ENCODE peak calls at places on chromosomes 11 and 22, in eight cellular contexts. One of them, this sample, is unnamed.

GRCh38 chr11:27218498-27219038 is 144.4 kb downstream of the CCDC34 start:
- DNase-seq in Peyer's patch: no peak
- DNase-seq in substantia nigra: no peak
- DNase-seq in effector memory CD4-positive, alpha-beta T cell: no peak
- DNase-seq in HL-60: no peak
- DNase-seq in fibroblast of lung: peak; percentile 99
- DNase-seq in thoracic aorta: no peak
- DNase-seq in brain microvascular endothelial cell: peak; percentile 48
- DNase-seq in this sample: no peak

GRCh38 chr11:7577226-7577882 is 63.6 kb downstream of the PPFIBP2 start:
- DNase-seq in Peyer's patch: no peak
- DNase-seq in substantia nigra: peak; percentile 69
- DNase-seq in effector memory CD4-positive, alpha-beta T cell: no peak
- DNase-seq in HL-60: no peak
- DNase-seq in fibroblast of lung: peak; percentile 10
- DNase-seq in thoracic aorta: no peak
- DNase-seq in brain microvascular endothelial cell: no peak
- DNase-seq in this sample: no peak

GRCh38 chr22:39612811-39613548 is 42.4 kb downstream of the CACNA1I start:
- DNase-seq in Peyer's patch: no peak
- DNase-seq in substantia nigra: no peak
- DNase-seq in effector memory CD4-positive, alpha-beta T cell: no peak
- DNase-seq in HL-60: no peak
- DNase-seq in fibroblast of lung: no peak
- DNase-seq in thoracic aorta: no peak
- DNase-seq in brain microvascular endothelial cell: no peak
- DNase-seq in this sample: peak; percentile 12

GRCh38 chr22:43441751-43442150 is 29.9 kb downstream of the MPPED1 start:
- DNase-seq in Peyer's patch: no peak
- DNase-seq in substantia nigra: no peak
- DNase-seq in effector memory CD4-positive, alpha-beta T cell: no peak
- DNase-seq in HL-60: no peak
- DNase-seq in fibroblast of lung: no peak
- DNase-seq in thoracic aorta: no peak
- DNase-seq in brain microvascular endothelial cell: no peak
- DNase-seq in this sample: no peak

GRCh38 chr11:26753738-26754504 is 32.1 kb upstream of the SLC5A12 start:
- DNase-seq in Peyer's patch: peak; percentile 63
- DNase-seq in substantia nigra: peak; percentile 23
- DNase-seq in effector memory CD4-positive, alpha-beta T cell: no peak
- DNase-seq in HL-60: peak; percentile 2
- DNase-seq in fibroblast of lung: peak; percentile 61
- DNase-seq in thoracic aorta: peak; percentile 7
- DNase-seq in brain microvascular endothelial cell: peak; percentile 76
- DNase-seq in this sample: no peak

GRCh38 chr11:122778148-122778547 is 60.2 kb upstream of the CRTAM start:
- DNase-seq in Peyer's patch: no peak
- DNase-seq in substantia nigra: no peak
- DNase-seq in effector memory CD4-positive, alpha-beta T cell: no peak
- DNase-seq in HL-60: no peak
- DNase-seq in fibroblast of lung: peak; percentile 53
- DNase-seq in thoracic aorta: no peak
- DNase-seq in brain microvascular endothelial cell: no peak
- DNase-seq in this sample: no peak

GRCh38 chr11:46055371-46055770 is 65.9 kb downstream of the PHF21A start:
- DNase-seq in Peyer's patch: no peak
- DNase-seq in substantia nigra: no peak
- DNase-seq in effector memory CD4-positive, alpha-beta T cell: no peak
- DNase-seq in HL-60: no peak
- DNase-seq in fibroblast of lung: peak; percentile 76
- DNase-seq in thoracic aorta: no peak
- DNase-seq in brain microvascular endothelial cell: peak; percentile 32
- DNase-seq in this sample: no peak

GRCh38 chr11:46380340-46381045 is 976 bp upstream of the MDK start:
- DNase-seq in Peyer's patch: peak; percentile 91
- DNase-seq in substantia nigra: peak; percentile 20
- DNase-seq in effector memory CD4-positive, alpha-beta T cell: peak; percentile 27
- DNase-seq in HL-60: no peak
- DNase-seq in fibroblast of lung: peak; percentile 51
- DNase-seq in thoracic aorta: no peak
- DNase-seq in brain microvascular endothelial cell: no peak
- DNase-seq in this sample: peak; percentile 52

GRCh38 chr11:72013765-72014711 is 15.3 kb downstream of the IL18BP start:
- DNase-seq in Peyer's patch: no peak
- DNase-seq in substantia nigra: no peak
- DNase-seq in effector memory CD4-positive, alpha-beta T cell: no peak
- DNase-seq in HL-60: no peak
- DNase-seq in fibroblast of lung: peak; percentile 49
- DNase-seq in thoracic aorta: no peak
- DNase-seq in brain microvascular endothelial cell: no peak
- DNase-seq in this sample: no peak

GRCh38 chr11:56152333-56152732 is 7.8 kb downstream of the OR8K5 start:
- DNase-seq in Peyer's patch: no peak
- DNase-seq in substantia nigra: no peak
- DNase-seq in effector memory CD4-positive, alpha-beta T cell: no peak
- DNase-seq in HL-60: no peak
- DNase-seq in fibroblast of lung: no peak
- DNase-seq in thoracic aorta: no peak
- DNase-seq in brain microvascular endothelial cell: no peak
- DNase-seq in this sample: no peak

GRCh38 chr22:33274214-33274828 is 216.1 kb upstream of the SYN3 start:
- DNase-seq in Peyer's patch: peak; percentile 73
- DNase-seq in substantia nigra: no peak
- DNase-seq in effector memory CD4-positive, alpha-beta T cell: no peak
- DNase-seq in HL-60: peak; percentile 2
- DNase-seq in fibroblast of lung: no peak
- DNase-seq in thoracic aorta: no peak
- DNase-seq in brain microvascular endothelial cell: no peak
- DNase-seq in this sample: no peak

GRCh38 chr11:8017894-8018741 is 31.0 kb downstream of the EIF3F start:
- DNase-seq in Peyer's patch: peak; percentile 39
- DNase-seq in substantia nigra: peak; percentile 69
- DNase-seq in effector memory CD4-positive, alpha-beta T cell: no peak
- DNase-seq in HL-60: no peak
- DNase-seq in fibroblast of lung: no peak
- DNase-seq in thoracic aorta: no peak
- DNase-seq in brain microvascular endothelial cell: no peak
- DNase-seq in this sample: no peak

GRCh38 chr11:121451982-121452608 is at the start of gene SORL1:
- DNase-seq in Peyer's patch: peak; percentile 86
- DNase-seq in substantia nigra: peak; percentile 80
- DNase-seq in effector memory CD4-positive, alpha-beta T cell: peak; percentile 60
- DNase-seq in HL-60: peak; percentile 61
- DNase-seq in fibroblast of lung: peak; percentile 57
- DNase-seq in thoracic aorta: no peak
- DNase-seq in brain microvascular endothelial cell: no peak
- DNase-seq in this sample: peak; percentile 72

DNA sequence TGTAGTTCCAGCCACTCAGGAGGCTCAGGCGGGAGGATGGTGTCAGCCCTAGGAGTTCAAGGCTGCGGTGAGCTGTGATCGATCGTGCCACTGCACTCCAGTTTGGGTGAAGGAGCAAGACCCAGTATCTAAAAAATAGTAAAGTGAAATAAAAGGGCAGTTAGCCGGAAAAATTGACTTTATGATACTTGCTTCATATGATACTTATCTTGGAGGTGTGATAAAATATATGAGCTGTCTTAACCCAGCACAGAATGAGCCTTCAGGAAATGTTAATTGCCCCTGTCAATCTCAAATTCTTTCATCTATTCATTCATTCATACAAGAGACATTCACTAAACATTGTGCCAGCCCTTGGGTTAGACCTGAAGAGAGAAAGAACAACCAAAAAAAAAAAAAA is 454.4 kb downstream of the MIAT start:
- DNase-seq in Peyer's patch: no peak
- DNase-seq in substantia nigra: no peak
- DNase-seq in effector memory CD4-positive, alpha-beta T cell: no peak
- DNase-seq in HL-60: no peak
- DNase-seq in fibroblast of lung: peak; percentile 69
- DNase-seq in thoracic aorta: no peak
- DNase-seq in brain microvascular endothelial cell: no peak
- DNase-seq in this sample: no peak
- H3K27ac ChIP-seq in Peyer's patch: no peak overlapping the region
- H3K27ac ChIP-seq in substantia nigra: no peak overlapping the region
- H3K27ac ChIP-seq in effector memory CD4-positive, alpha-beta T cell: no peak overlapping the region
- H3K27ac ChIP-seq in HL-60: no peak overlapping the region
- H3K27ac ChIP-seq in fibroblast of lung: no peak overlapping the region
- H3K27ac ChIP-seq in thoracic aorta: no peak overlapping the region
- H3K27ac ChIP-seq in brain microvascular endothelial cell: peak overlapping the region; percentile 94
- H3K27ac ChIP-seq in this sample: no peak overlapping the region

GRCh38 chr11:111776398-111777093 is 10.4 kb upstream of the PPP2R1B start:
- DNase-seq in Peyer's patch: no peak
- DNase-seq in substantia nigra: no peak
- DNase-seq in effector memory CD4-positive, alpha-beta T cell: no peak
- DNase-seq in HL-60: no peak
- DNase-seq in fibroblast of lung: no peak
- DNase-seq in thoracic aorta: no peak
- DNase-seq in brain microvascular endothelial cell: no peak
- DNase-seq in this sample: no peak
- H3K27ac ChIP-seq in Peyer's patch: no peak overlapping the region
- H3K27ac ChIP-seq in substantia nigra: peak overlapping the region; percentile 11
- H3K27ac ChIP-seq in effector memory CD4-positive, alpha-beta T cell: no peak overlapping the region
- H3K27ac ChIP-seq in HL-60: no peak overlapping the region
- H3K27ac ChIP-seq in fibroblast of lung: no peak overlapping the region
- H3K27ac ChIP-seq in thoracic aorta: no peak overlapping the region
- H3K27ac ChIP-seq in brain microvascular endothelial cell: no peak overlapping the region
- H3K27ac ChIP-seq in this sample: no peak overlapping the region

GRCh38 chr11:94793002-94793401 is 24.8 kb downstream of the AMOTL1 start:
- DNase-seq in Peyer's patch: no peak
- DNase-seq in substantia nigra: no peak
- DNase-seq in effector memory CD4-positive, alpha-beta T cell: no peak
- DNase-seq in HL-60: no peak
- DNase-seq in fibroblast of lung: peak; percentile 55
- DNase-seq in thoracic aorta: no peak
- DNase-seq in brain microvascular endothelial cell: no peak
- DNase-seq in this sample: no peak

GRCh38 chr11:94795799-94796580 is 27.8 kb downstream of the AMOTL1 start:
- DNase-seq in Peyer's patch: no peak
- DNase-seq in substantia nigra: no peak
- DNase-seq in effector memory CD4-positive, alpha-beta T cell: no peak
- DNase-seq in HL-60: no peak
- DNase-seq in fibroblast of lung: no peak
- DNase-seq in thoracic aorta: no peak
- DNase-seq in brain microvascular endothelial cell: no peak
- DNase-seq in this sample: no peak

GRCh38 chr11:94793822-94794221 is 25.7 kb downstream of the AMOTL1 start:
- DNase-seq in Peyer's patch: no peak
- DNase-seq in substantia nigra: no peak
- DNase-seq in effector memory CD4-positive, alpha-beta T cell: no peak
- DNase-seq in HL-60: no peak
- DNase-seq in fibroblast of lung: peak; percentile 90
- DNase-seq in thoracic aorta: no peak
- DNase-seq in brain microvascular endothelial cell: peak; percentile 64
- DNase-seq in this sample: no peak

GRCh38 chr11:94792453-94792852 is 24.3 kb downstream of the AMOTL1 start:
- DNase-seq in Peyer's patch: no peak
- DNase-seq in substantia nigra: no peak
- DNase-seq in effector memory CD4-positive, alpha-beta T cell: no peak
- DNase-seq in HL-60: no peak
- DNase-seq in fibroblast of lung: no peak
- DNase-seq in thoracic aorta: no peak
- DNase-seq in brain microvascular endothelial cell: no peak
- DNase-seq in this sample: no peak

DNA sequence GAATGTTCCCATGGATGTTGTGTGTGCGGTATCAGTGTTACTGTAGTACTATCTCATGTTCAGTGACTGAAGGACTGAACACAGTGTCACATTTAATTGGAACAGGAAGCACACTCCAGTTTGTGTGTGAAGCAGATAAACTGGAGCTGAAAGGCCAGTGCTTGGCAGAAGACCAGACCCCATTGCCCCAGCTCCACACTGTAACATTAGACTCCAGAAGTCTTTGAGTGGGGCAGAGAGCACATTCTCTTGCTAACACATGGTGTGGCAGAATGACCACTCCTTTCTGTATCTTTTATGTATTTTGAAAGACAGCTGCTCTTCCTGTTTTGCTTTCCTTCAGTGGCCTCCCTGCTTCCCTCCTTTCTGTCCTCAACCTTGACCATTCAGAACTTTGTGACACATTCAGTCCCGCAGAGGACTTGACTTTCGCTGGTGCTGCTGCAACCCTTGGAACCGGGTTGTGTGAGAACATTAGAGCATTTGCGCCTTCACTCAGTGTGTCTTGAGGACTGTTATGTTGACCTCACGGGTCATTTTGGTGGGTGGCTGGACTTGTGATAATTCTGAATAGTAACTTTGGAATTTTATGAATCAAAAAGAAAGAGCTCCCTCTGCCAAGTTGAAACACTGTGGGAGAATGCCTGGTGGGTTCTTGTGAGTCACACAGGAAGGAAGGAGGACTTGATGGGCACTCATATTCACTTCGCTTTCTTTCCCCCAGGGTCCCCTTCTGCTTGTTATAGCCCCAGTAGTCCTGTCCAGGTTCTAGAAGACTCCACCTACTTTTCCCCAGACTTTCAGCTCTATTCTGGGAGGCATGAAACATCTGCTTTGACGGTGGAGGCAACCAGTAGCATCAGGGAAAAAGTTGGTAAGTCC is 26.4 kb downstream of the AMOTL1 start:
- DNase-seq in Peyer's patch: no peak
- DNase-seq in substantia nigra: no peak
- DNase-seq in effector memory CD4-positive, alpha-beta T cell: no peak
- DNase-seq in HL-60: no peak
- DNase-seq in fibroblast of lung: peak; percentile 99
- DNase-seq in thoracic aorta: peak; percentile 72
- DNase-seq in brain microvascular endothelial cell: peak; percentile 99
- DNase-seq in this sample: no peak
- H3K27ac ChIP-seq in Peyer's patch: no peak overlapping the region
- H3K27ac ChIP-seq in substantia nigra: no peak overlapping the region
- H3K27ac ChIP-seq in effector memory CD4-positive, alpha-beta T cell: no peak overlapping the region
- H3K27ac ChIP-seq in HL-60: no peak overlapping the region
- H3K27ac ChIP-seq in fibroblast of lung: peak overlapping the region; percentile 89
- H3K27ac ChIP-seq in thoracic aorta: peak overlapping the region; percentile 63
- H3K27ac ChIP-seq in brain microvascular endothelial cell: peak overlapping the region; percentile 99
- H3K27ac ChIP-seq in this sample: no peak overlapping the region

GRCh38 chr11:10844364-10844763 is 13.5 kb downstream of the ZBED5 start:
- DNase-seq in Peyer's patch: no peak
- DNase-seq in substantia nigra: no peak
- DNase-seq in effector memory CD4-positive, alpha-beta T cell: no peak
- DNase-seq in HL-60: no peak
- DNase-seq in fibroblast of lung: no peak
- DNase-seq in thoracic aorta: no peak
- DNase-seq in brain microvascular endothelial cell: no peak
- DNase-seq in this sample: no peak
- H3K27ac ChIP-seq in Peyer's patch: no peak overlapping the region
- H3K27ac ChIP-seq in substantia nigra: no peak overlapping the region
- H3K27ac ChIP-seq in effector memory CD4-positive, alpha-beta T cell: no peak overlapping the region
- H3K27ac ChIP-seq in HL-60: no peak overlapping the region
- H3K27ac ChIP-seq in fibroblast of lung: no peak overlapping the region
- H3K27ac ChIP-seq in thoracic aorta: no peak overlapping the region
- H3K27ac ChIP-seq in brain microvascular endothelial cell: no peak overlapping the region
- H3K27ac ChIP-seq in this sample: no peak overlapping the region

DNA sequence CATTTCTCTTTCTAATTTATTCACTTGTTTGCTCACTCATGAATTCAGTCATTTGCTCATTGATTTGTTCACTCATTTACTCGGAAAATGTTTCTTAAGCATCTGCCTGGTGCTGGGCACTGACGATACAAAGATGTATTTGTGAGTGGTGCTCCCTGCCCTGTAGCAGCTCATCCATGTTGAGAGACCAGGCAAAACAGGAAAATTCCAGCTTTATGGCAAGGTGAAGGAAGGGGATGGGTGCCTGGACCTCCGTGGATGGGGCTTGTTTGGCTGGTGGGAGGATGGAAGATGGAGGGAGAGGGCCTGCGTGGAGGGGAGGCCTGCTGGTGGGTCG is 53.1 kb downstream of the TBC1D22A start:
- DNase-seq in Peyer's patch: no peak
- DNase-seq in substantia nigra: no peak
- DNase-seq in effector memory CD4-positive, alpha-beta T cell: no peak
- DNase-seq in HL-60: no peak
- DNase-seq in fibroblast of lung: no peak
- DNase-seq in thoracic aorta: no peak
- DNase-seq in brain microvascular endothelial cell: no peak
- DNase-seq in this sample: no peak
- H3K27ac ChIP-seq in Peyer's patch: peak overlapping the region; percentile 55
- H3K27ac ChIP-seq in substantia nigra: peak overlapping the region; percentile 22
- H3K27ac ChIP-seq in effector memory CD4-positive, alpha-beta T cell: no peak overlapping the region
- H3K27ac ChIP-seq in HL-60: no peak overlapping the region
- H3K27ac ChIP-seq in fibroblast of lung: no peak overlapping the region
- H3K27ac ChIP-seq in thoracic aorta: peak overlapping the region; percentile 55
- H3K27ac ChIP-seq in brain microvascular endothelial cell: no peak overlapping the region
- H3K27ac ChIP-seq in this sample: no peak overlapping the region